ENCODE peak calls at places on chromosome 22, in eight cellular contexts. E is dermis blood vessel endothelial cell; I is NCI-H460; O is ovary; F is activated CD4-positive, alpha-beta T cell treated with anti-CD3 and anti-CD28 coated beads, Interleukin-2, amount 50 U/mL, for 48 hours; C is NCI-H1417; N is amygdala; X is A549. R is an unnamed sample.

GRCh38 chr22:19765477-19766234 is 5.1 kb downstream of the TBX1 start:
- DNase-seq in X (no peak), I (no peak), E (no peak), F (no peak), N (no peak), C (no peak), O (no peak), R (no peak)

GRCh38 chr22:21873619-21874018 is 6.2 kb upstream of the MAPK1 start:
- DNase-seq in X (no peak), O (no peak), N (no peak), F (no peak), C (no peak), E (no peak), I (no peak), R (no peak)

GRCh38 chr22:23800297-23801237 is 13.8 kb downstream of the SMARCB1 start:
- DNase-seq in I (no peak), N (no peak), C (no peak), F (no peak), E (no peak), X (no peak), O (no peak), R (no peak)

GRCh38 chr22:50696799-50697561 is 24.4 kb downstream of the SHANK3 start:
- DNase-seq in X (no peak), C (peak), I (no peak), E (no peak), N (no peak), F (no peak), O (no peak), R (no peak)

GRCh38 chr22:20128902-20129746 is 2.5 kb upstream of the ZDHHC8 start:
- DNase-seq in O (no peak), E (peak), F (peak), N (peak), X (peak), I (peak), C (no peak), R (no peak)

GRCh38 chr22:49838771-49839717 is 11.4 kb upstream of the BRD1 start:
- DNase-seq in E (no peak), C (no peak), N (no peak), O (no peak), I (no peak), F (peak), X (no peak), R (no peak)

GRCh38 chr22:48561676-48562075 is 1266.0 kb downstream of the BRD1 start:
- DNase-seq in F (no peak), E (no peak), N (no peak), I (no peak), C (no peak), X (no peak), O (no peak), R (no peak)

GRCh38 chr22:21967693-21968271 is 14.8 kb downstream of the TOP3B start:
- DNase-seq in E (no peak), C (no peak), X (no peak), O (no peak), F (no peak), I (no peak), N (no peak), R (no peak)

GRCh38 chr22:36510966-36511881 is 4.4 kb upstream of the FOXRED2 start:
- DNase-seq in E (peak), N (no peak), F (peak), O (no peak), C (peak), X (peak), I (peak), R (no peak)

R was measured in Panc1.